ENCODE peak calls at places on chromosomes 6 and 20, in eight cellular contexts. One of them, this sample, is unnamed.

GRCh38 chr20:9360427-9360826 is 154.0 kb upstream of the LAMP5 start:
- DNase-seq in astrocyte of the cerebellum: no peak
- DNase-seq in NCI-H774: no peak
- DNase-seq in AG08396: no peak
- DNase-seq in amniotic epithelial cell: no peak
- DNase-seq in activated T-cell treated with anti-CD3 and anti-CD28 coated beads, Interleukin-2, amount 50 U/mL, for 1 hour: no peak
- DNase-seq in fibroblast of pulmonary artery: no peak
- DNase-seq in mesendoderm: no peak
- DNase-seq in this sample: no peak

GRCh38 chr6:91155129-91155528 is 568.3 kb upstream of the MAP3K7 start:
- DNase-seq in activated T-cell treated with anti-CD3 and anti-CD28 coated beads, Interleukin-2, amount 50 U/mL, for 1 hour: no peak
- DNase-seq in amniotic epithelial cell: no peak
- DNase-seq in AG08396: no peak
- DNase-seq in mesendoderm: no peak
- DNase-seq in astrocyte of the cerebellum: no peak
- DNase-seq in fibroblast of pulmonary artery: no peak
- DNase-seq in NCI-H774: no peak
- DNase-seq in this sample: no peak

GRCh38 chr20:47776639-47777038 is 8.6 kb downstream of the SULF2 start:
- DNase-seq in activated T-cell treated with anti-CD3 and anti-CD28 coated beads, Interleukin-2, amount 50 U/mL, for 1 hour: no peak
- DNase-seq in amniotic epithelial cell: no peak
- DNase-seq in astrocyte of the cerebellum: no peak
- DNase-seq in AG08396: no peak
- DNase-seq in fibroblast of pulmonary artery: no peak
- DNase-seq in NCI-H774: no peak
- DNase-seq in mesendoderm: no peak
- DNase-seq in this sample: no peak

GRCh38 chr6:143615785-143616184 is 62.0 kb upstream of the PHACTR2 start:
- DNase-seq in fibroblast of pulmonary artery: no peak
- DNase-seq in mesendoderm: no peak
- DNase-seq in AG08396: no peak
- DNase-seq in astrocyte of the cerebellum: no peak
- DNase-seq in amniotic epithelial cell: no peak
- DNase-seq in activated T-cell treated with anti-CD3 and anti-CD28 coated beads, Interleukin-2, amount 50 U/mL, for 1 hour: no peak
- DNase-seq in NCI-H774: no peak
- DNase-seq in this sample: no peak

GRCh38 chr6:149170564-149171452 is 146.7 kb upstream of the TAB2 start:
- DNase-seq in NCI-H774: peak; percentile 12
- DNase-seq in astrocyte of the cerebellum: no peak
- DNase-seq in AG08396: no peak
- DNase-seq in activated T-cell treated with anti-CD3 and anti-CD28 coated beads, Interleukin-2, amount 50 U/mL, for 1 hour: no peak
- DNase-seq in amniotic epithelial cell: no peak
- DNase-seq in mesendoderm: no peak
- DNase-seq in fibroblast of pulmonary artery: no peak
- DNase-seq in this sample: no peak

GRCh38 chr6:32854376-32855178 is 585 bp downstream of the PSMB9 start:
- DNase-seq in amniotic epithelial cell: peak; percentile 31
- DNase-seq in NCI-H774: no peak
- DNase-seq in AG08396: peak; percentile 70
- DNase-seq in astrocyte of the cerebellum: no peak
- DNase-seq in fibroblast of pulmonary artery: peak; percentile 23
- DNase-seq in mesendoderm: no peak
- DNase-seq in activated T-cell treated with anti-CD3 and anti-CD28 coated beads, Interleukin-2, amount 50 U/mL, for 1 hour: no peak
- DNase-seq in this sample: peak; percentile 54

GRCh38 chr20:24741673-24742072 is 207.4 kb upstream of the CST7 start:
- DNase-seq in fibroblast of pulmonary artery: no peak
- DNase-seq in amniotic epithelial cell: no peak
- DNase-seq in mesendoderm: no peak
- DNase-seq in AG08396: no peak
- DNase-seq in NCI-H774: no peak
- DNase-seq in activated T-cell treated with anti-CD3 and anti-CD28 coated beads, Interleukin-2, amount 50 U/mL, for 1 hour: no peak
- DNase-seq in astrocyte of the cerebellum: no peak
- DNase-seq in this sample: no peak

GRCh38 chr6:154754152-154754551 is 20.9 kb downstream of the SCAF8 start:
- DNase-seq in mesendoderm: no peak
- DNase-seq in NCI-H774: no peak
- DNase-seq in amniotic epithelial cell: peak; percentile 64
- DNase-seq in AG08396: peak; percentile 24
- DNase-seq in astrocyte of the cerebellum: peak; percentile 39
- DNase-seq in fibroblast of pulmonary artery: peak; percentile 49
- DNase-seq in activated T-cell treated with anti-CD3 and anti-CD28 coated beads, Interleukin-2, amount 50 U/mL, for 1 hour: no peak
- DNase-seq in this sample: no peak

GRCh38 chr6:21741221-21742109 is 147.9 kb downstream of the SOX4 start:
- DNase-seq in mesendoderm: peak; percentile 51
- DNase-seq in activated T-cell treated with anti-CD3 and anti-CD28 coated beads, Interleukin-2, amount 50 U/mL, for 1 hour: no peak
- DNase-seq in fibroblast of pulmonary artery: peak; percentile 33
- DNase-seq in amniotic epithelial cell: no peak
- DNase-seq in AG08396: no peak
- DNase-seq in NCI-H774: no peak
- DNase-seq in astrocyte of the cerebellum: no peak
- DNase-seq in this sample: no peak

GRCh38 chr6:72956272-72956671 is 269.0 kb downstream of the KHDC1L start:
- DNase-seq in fibroblast of pulmonary artery: no peak
- DNase-seq in amniotic epithelial cell: no peak
- DNase-seq in astrocyte of the cerebellum: no peak
- DNase-seq in NCI-H774: no peak
- DNase-seq in AG08396: no peak
- DNase-seq in activated T-cell treated with anti-CD3 and anti-CD28 coated beads, Interleukin-2, amount 50 U/mL, for 1 hour: no peak
- DNase-seq in mesendoderm: no peak
- DNase-seq in this sample: no peak

GRCh38 chr6:140897349-140897748 is 1235.4 kb upstream of the GJE1 start:
- DNase-seq in amniotic epithelial cell: no peak
- DNase-seq in astrocyte of the cerebellum: no peak
- DNase-seq in fibroblast of pulmonary artery: no peak
- DNase-seq in activated T-cell treated with anti-CD3 and anti-CD28 coated beads, Interleukin-2, amount 50 U/mL, for 1 hour: no peak
- DNase-seq in NCI-H774: no peak
- DNase-seq in AG08396: no peak
- DNase-seq in mesendoderm: no peak
- DNase-seq in this sample: no peak

GRCh38 chr6:84766796-84767590 is 2.6 kb upstream of the TBX18 start:
- DNase-seq in NCI-H774: no peak
- DNase-seq in mesendoderm: peak; percentile 63
- DNase-seq in astrocyte of the cerebellum: no peak
- DNase-seq in activated T-cell treated with anti-CD3 and anti-CD28 coated beads, Interleukin-2, amount 50 U/mL, for 1 hour: no peak
- DNase-seq in amniotic epithelial cell: no peak
- DNase-seq in fibroblast of pulmonary artery: peak; percentile 47
- DNase-seq in AG08396: no peak
- DNase-seq in this sample: no peak

GRCh38 chr20:50001784-50002311 is 19.1 kb downstream of the SNAI1 start:
- DNase-seq in NCI-H774: no peak
- DNase-seq in mesendoderm: no peak
- DNase-seq in astrocyte of the cerebellum: no peak
- DNase-seq in activated T-cell treated with anti-CD3 and anti-CD28 coated beads, Interleukin-2, amount 50 U/mL, for 1 hour: no peak
- DNase-seq in AG08396: no peak
- DNase-seq in fibroblast of pulmonary artery: no peak
- DNase-seq in amniotic epithelial cell: no peak
- DNase-seq in this sample: no peak

GRCh38 chr6:22785036-22785435 is 215.7 kb downstream of the HDGFL1 start:
- DNase-seq in amniotic epithelial cell: no peak
- DNase-seq in AG08396: no peak
- DNase-seq in fibroblast of pulmonary artery: peak; percentile 13
- DNase-seq in activated T-cell treated with anti-CD3 and anti-CD28 coated beads, Interleukin-2, amount 50 U/mL, for 1 hour: no peak
- DNase-seq in astrocyte of the cerebellum: no peak
- DNase-seq in mesendoderm: peak; percentile 11
- DNase-seq in NCI-H774: no peak
- DNase-seq in this sample: no peak

GRCh38 chr6:142907544-142907943 is 37.4 kb downstream of the HIVEP2 start:
- DNase-seq in activated T-cell treated with anti-CD3 and anti-CD28 coated beads, Interleukin-2, amount 50 U/mL, for 1 hour: peak; percentile 40
- DNase-seq in fibroblast of pulmonary artery: no peak
- DNase-seq in astrocyte of the cerebellum: no peak
- DNase-seq in mesendoderm: no peak
- DNase-seq in AG08396: no peak
- DNase-seq in amniotic epithelial cell: no peak
- DNase-seq in NCI-H774: no peak
- DNase-seq in this sample: no peak

GRCh38 chr6:22954749-22955385 is 385.5 kb downstream of the HDGFL1 start:
- DNase-seq in NCI-H774: no peak
- DNase-seq in AG08396: peak; percentile 4
- DNase-seq in mesendoderm: no peak
- DNase-seq in activated T-cell treated with anti-CD3 and anti-CD28 coated beads, Interleukin-2, amount 50 U/mL, for 1 hour: no peak
- DNase-seq in amniotic epithelial cell: peak; percentile 43
- DNase-seq in astrocyte of the cerebellum: no peak
- DNase-seq in fibroblast of pulmonary artery: peak; percentile 14
- DNase-seq in this sample: no peak

GRCh38 chr6:43292763-43293318 is 5.2 kb upstream of the SLC22A7 start:
- DNase-seq in astrocyte of the cerebellum: no peak
- DNase-seq in amniotic epithelial cell: no peak
- DNase-seq in NCI-H774: no peak
- DNase-seq in activated T-cell treated with anti-CD3 and anti-CD28 coated beads, Interleukin-2, amount 50 U/mL, for 1 hour: no peak
- DNase-seq in mesendoderm: no peak
- DNase-seq in fibroblast of pulmonary artery: no peak
- DNase-seq in AG08396: no peak
- DNase-seq in this sample: no peak